ENCODE peak calls at places on chromosome 5, in six cellular contexts. M is choroid plexus epithelial cell, T is fibroblast of pulmonary artery, K is heart left ventricle, R is prostate gland, X is left lung. A is an unnamed sample.

GRCh38 chr5:158478139-158478538 is 619.2 kb upstream of the CLINT1 start:
- DNase-seq in M (no peak), T (no peak), K (no peak), R (no peak), X (no peak), A (no peak)

GRCh38 chr5:158272409-158272808 is 413.5 kb upstream of the CLINT1 start:
- DNase-seq in M (no peak), T (no peak), K (no peak), R (no peak), X (no peak), A (no peak)

GRCh38 chr5:14447958-14448881 is 133.4 kb upstream of the OTULINL start:
- DNase-seq in M (peak; percentile 79), T (peak; percentile 78), K (peak; percentile 54), R (no peak), X (no peak), A (no peak)

GRCh38 chr5:118968925-118969375 is 19.4 kb downstream of the DTWD2 start:
- DNase-seq in M (peak; percentile 25), T (peak; percentile 1), K (peak; percentile 27), R (no peak), X (no peak), A (no peak)

GRCh38 chr5:154278908-154279307 is 88.4 kb downstream of the GALNT10 start:
- DNase-seq in M (peak; percentile 50), T (no peak), K (no peak), R (no peak), X (no peak), A (no peak)

GRCh38 chr5:95779611-95780010 is 42.9 kb downstream of the GLRX start:
- DNase-seq in M (peak; percentile 64), T (peak; percentile 64), K (no peak), R (no peak), X (no peak), A (no peak)

GRCh38 chr5:144024601-144025000 is 145.9 kb downstream of the YIPF5 start:
- DNase-seq in M (no peak), T (no peak), K (no peak), R (no peak), X (no peak), A (no peak)

GRCh38 chr5:52774005-52774410 is 13.7 kb upstream of the ITGA1 start:
- DNase-seq in M (no peak), T (no peak), K (no peak), R (no peak), X (no peak), A (no peak)

GRCh38 chr5:140109050-140109817 is 4.7 kb upstream of the PURA start:
- DNase-seq in M (no peak), T (no peak), K (no peak), R (no peak), X (no peak), A (no peak)
- H3K4me3 ChIP-seq in M (peak overlapping the region; percentile 76), T (peak overlapping the region; percentile 72), K (peak overlapping the region; percentile 72), R (peak overlapping the region; percentile 77), X (peak overlapping the region; percentile 70), A (peak overlapping the region; percentile 94)

DNA sequence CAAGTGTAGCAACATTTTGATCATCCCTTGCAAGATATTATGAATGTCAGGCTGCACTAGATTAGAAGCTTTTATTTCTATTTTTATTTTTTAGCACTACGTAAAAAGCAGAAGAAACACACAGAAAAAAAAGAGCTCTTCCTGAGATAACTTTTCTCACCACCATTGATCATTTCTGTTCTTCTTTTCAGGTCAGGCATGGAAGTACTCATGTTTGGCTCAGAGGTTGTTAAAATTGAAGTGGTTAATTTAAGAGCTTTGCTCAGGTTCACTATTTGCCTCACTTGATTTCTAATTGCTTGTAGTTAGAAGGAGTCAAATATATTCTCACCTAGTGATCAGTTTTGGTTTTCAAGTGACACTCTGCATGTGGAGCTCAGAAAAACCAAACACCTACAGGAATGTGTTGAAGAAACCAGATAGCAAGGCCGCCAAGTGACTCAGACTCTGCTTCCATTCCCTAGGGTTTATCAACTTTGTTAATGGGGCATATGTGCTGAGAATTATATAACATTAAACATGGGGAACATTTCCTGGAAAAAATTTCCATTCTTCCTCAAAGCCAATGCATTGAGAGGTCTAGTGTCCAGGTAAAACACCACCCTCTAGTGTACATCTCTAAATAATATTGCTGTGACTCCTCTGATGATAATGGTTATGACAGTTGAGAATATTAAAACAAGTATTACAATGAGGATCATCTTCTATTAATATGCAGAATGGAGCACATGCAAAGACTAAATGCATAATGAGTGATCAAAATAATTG is 679.7 kb downstream of the CETN3 start:
- DNase-seq in M (peak; percentile 40), T (no peak), K (no peak), R (no peak), X (no peak), A (no peak)
- TF ChIP-seq CTCF in M (peak; percentile 46), T (no peak), K (peak; percentile 6), R (no peak), X (peak; percentile 12), A (peak; percentile 49)

DNA sequence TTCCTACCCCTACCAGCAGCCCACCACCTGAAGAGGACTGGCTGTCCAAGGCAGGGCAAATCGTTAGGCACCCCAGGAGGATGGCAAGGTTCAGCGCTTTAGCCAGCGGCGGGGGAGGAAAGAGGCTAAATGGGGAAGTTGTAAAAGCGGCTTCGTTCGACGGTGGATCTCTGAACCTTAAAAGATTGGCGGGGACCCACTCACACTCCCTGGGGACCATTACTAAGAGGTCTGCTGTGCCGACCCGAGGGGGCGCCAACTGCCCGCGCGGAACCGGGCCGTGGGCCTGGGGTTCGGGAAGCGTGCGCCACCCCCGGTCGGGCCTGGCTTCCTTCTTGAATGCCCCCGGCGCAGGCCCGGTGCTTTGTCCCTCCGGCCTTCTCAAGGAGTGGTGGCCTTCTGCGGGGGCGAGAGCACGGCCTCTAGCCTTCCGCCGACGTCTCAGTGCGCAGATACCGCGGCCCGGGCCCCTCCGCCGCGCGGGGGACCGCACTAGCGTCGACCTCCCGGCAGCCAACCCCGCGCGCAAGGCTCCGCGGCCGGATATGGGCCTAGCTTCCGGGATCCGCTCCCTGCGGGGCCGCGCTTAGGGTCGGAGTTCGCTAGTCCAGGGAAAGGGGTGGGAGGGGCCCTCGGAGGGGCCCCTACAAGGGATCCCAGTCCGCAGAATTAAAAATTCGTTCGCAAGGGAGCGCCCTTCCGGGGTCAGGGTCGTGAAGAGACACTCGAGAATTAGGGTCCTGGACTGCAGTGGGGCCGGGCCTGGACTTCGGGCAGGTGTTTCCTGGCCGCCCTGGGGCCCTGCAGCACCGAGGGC is 10.5 kb downstream of the NR2F1-AS1 start:
- DNase-seq in M (peak; percentile 66), T (no peak), K (no peak), R (no peak), X (peak; percentile 72), A (no peak)
- H3K4me3 ChIP-seq in M (peak overlapping the region; percentile 41), T (no peak overlapping the region), K (peak overlapping the region; percentile 25), R (peak overlapping the region; percentile 12), X (peak overlapping the region; percentile 13), A (no peak overlapping the region)

GRCh38 chr5:72232838-72233237 is 87.2 kb downstream of the MRPS27 start:
- DNase-seq in M (no peak), T (no peak), K (no peak), R (no peak), X (no peak), A (no peak)
- TF ChIP-seq CTCF in M (no peak), T (no peak), K (no peak), R (no peak), X (no peak), A (no peak)

DNA sequence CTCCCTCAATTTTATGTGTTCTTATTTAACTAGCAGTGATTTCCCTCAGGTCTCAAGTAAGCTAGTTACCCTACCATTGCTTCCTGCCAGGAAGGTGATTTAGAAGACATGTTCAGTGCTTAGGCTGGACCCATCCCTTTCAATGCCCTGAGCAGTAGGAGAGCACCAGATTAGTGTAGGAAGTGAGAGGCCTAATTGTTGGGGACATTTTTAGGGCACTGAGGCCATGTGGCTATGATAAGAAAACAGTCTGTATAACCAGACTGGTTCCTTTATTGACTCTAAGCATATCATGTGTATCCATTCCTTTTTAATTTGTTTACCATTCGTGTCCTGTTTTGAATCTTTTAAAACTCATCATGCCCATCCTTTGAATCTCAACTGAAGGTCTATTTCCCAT is 312.3 kb upstream of the PRR16 start:
- DNase-seq in M (no peak), T (no peak), K (no peak), R (no peak), X (no peak), A (no peak)
- H3K4me3 ChIP-seq in M (no peak overlapping the region), T (no peak overlapping the region), K (no peak overlapping the region), R (no peak overlapping the region), X (no peak overlapping the region), A (no peak overlapping the region)

GRCh38 chr5:68271124-68271523 is 55.6 kb downstream of the PIK3R1 start:
- DNase-seq in M (no peak), T (no peak), K (no peak), R (no peak), X (no peak), A (no peak)

GRCh38 chr5:68270576-68270975 is 55.0 kb downstream of the PIK3R1 start:
- DNase-seq in M (no peak), T (no peak), K (no peak), R (no peak), X (no peak), A (no peak)

GRCh38 chr5:68273717-68274409 is 58.3 kb downstream of the PIK3R1 start:
- DNase-seq in M (peak; percentile 35), T (no peak), K (peak; percentile 33), R (no peak), X (no peak), A (no peak)

GRCh38 chr5:68269820-68270219 is 54.3 kb downstream of the PIK3R1 start:
- DNase-seq in M (no peak), T (no peak), K (no peak), R (no peak), X (no peak), A (no peak)

DNA sequence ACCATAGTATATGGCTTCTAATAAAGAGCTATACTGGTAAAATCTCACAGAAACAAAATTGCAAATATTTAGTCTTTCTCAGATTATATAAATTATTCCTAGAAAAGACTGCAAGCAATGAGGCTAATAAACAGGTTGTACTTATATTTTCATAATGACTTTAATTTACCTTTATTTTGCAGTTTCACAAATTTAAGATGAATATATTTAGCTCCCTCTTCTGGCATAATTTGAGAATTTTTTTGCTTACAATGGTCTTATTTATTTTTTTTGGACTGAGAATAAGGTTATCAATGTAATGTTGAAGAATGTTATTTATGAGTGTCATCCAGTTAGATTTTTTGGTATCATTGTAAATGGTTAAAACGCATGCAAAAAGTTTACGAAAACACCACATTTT is 56.7 kb downstream of the PIK3R1 start:
- DNase-seq in M (peak; percentile 42), T (peak; percentile 45), K (no peak), R (no peak), X (no peak), A (no peak)
- TF ChIP-seq CTCF in M (peak; percentile 43), T (peak; percentile 33), K (peak; percentile 42), R (no peak), X (peak; percentile 29), A (peak; percentile 44)

DNA sequence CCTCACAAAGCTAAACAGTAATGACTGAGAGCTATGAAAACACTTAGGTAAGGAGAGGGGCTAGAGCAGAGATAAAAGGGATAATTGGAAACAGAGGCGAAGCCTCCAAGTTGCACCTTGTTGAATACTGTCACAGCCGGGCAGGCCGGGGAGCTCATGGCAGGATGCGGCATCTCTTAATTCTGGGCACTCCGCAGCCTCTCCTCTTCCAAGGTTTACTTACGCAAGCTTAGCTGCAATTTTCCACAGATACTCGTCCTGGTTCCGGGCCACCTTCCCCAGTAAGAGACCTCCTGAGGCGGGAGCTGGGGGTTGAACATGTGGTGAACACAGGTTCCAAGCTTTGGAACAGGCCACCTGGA is 334.9 kb downstream of the CWC27 start:
- DNase-seq in M (no peak), T (no peak), K (peak; percentile 20), R (no peak), X (no peak), A (no peak)
- H3K4me3 ChIP-seq in M (peak overlapping the region; percentile 70), T (no peak overlapping the region), K (peak overlapping the region; percentile 70), R (peak overlapping the region; percentile 54), X (peak overlapping the region; percentile 53), A (no peak overlapping the region)

A was measured in LNCaP clone FGC.